ENCODE peak calls at places on chromosomes 13 and 19, in ten cellular contexts. A is ELF-1; I is fibroblast of lung; U is B cell; G is HEK293T; K is activated naive CD4-positive, alpha-beta T cell; P is Ammon's horn; S is esophagus squamous epithelium; R is AG04450; J is skeletal muscle cell. H is an unnamed sample.

GRCh38 chr13:73722120-73722519 is 412.1 kb downstream of the KLF12 start:
- DNase-seq in K (no peak), I (peak; percentile 86), J (peak; percentile 19), G (no peak), P (peak; percentile 21), R (peak; percentile 8), U (no peak), A (no peak), S (no peak), H (no peak)

GRCh38 chr13:36518707-36519106 is 86.4 kb downstream of the CCNA1 start:
- DNase-seq in I (no peak), G (no peak), R (no peak), A (no peak), J (no peak), K (no peak), P (no peak), S (no peak), U (no peak), H (no peak)

GRCh38 chr19:35429698-35430097 is 18.4 kb upstream of the FFAR2 start:
- DNase-seq in U (no peak), I (no peak), G (no peak), K (no peak), R (no peak), S (no peak), A (no peak), J (no peak), P (no peak), H (no peak)

GRCh38 chr19:52786078-52786463 is 520 bp downstream of the ZNF600 start:
- DNase-seq in R (no peak), U (peak; percentile 33), S (no peak), K (no peak), A (peak; percentile 42), I (no peak), P (no peak), J (no peak), G (no peak), H (no peak)

GRCh38 chr13:68185767-68186166 is 955.6 kb upstream of the PCDH9 start:
- DNase-seq in I (no peak), P (no peak), S (no peak), A (no peak), U (no peak), K (no peak), J (no peak), G (no peak), R (no peak), H (no peak)

GRCh38 chr19:35346193-35347052 is 1.3 kb upstream of the FFAR1 start:
- DNase-seq in J (no peak), U (peak; percentile 85), P (no peak), S (no peak), I (no peak), K (peak; percentile 52), R (no peak), A (no peak), G (no peak), H (no peak)

GRCh38 chr13:79767126-79767525 is 286.2 kb downstream of the NDFIP2 start:
- DNase-seq in P (no peak), R (no peak), K (no peak), S (no peak), I (peak; percentile 65), U (no peak), G (no peak), J (no peak), A (no peak), H (no peak)

GRCh38 chr13:19769854-19770253 is 12.9 kb downstream of the PSPC1 start:
- DNase-seq in I (no peak), J (no peak), R (no peak), K (no peak), G (no peak), U (no peak), P (no peak), A (no peak), S (no peak), H (no peak)

GRCh38 chr19:11028146-11028545 is 61.1 kb upstream of the LDLR start:
- DNase-seq in K (no peak), I (no peak), S (no peak), R (no peak), J (no peak), G (no peak), P (no peak), A (no peak), U (no peak), H (no peak)

GRCh38 chr13:42401376-42401775 is 129.4 kb downstream of the AKAP11 start:
- DNase-seq in K (no peak), J (no peak), G (no peak), R (no peak), S (no peak), I (no peak), P (no peak), U (no peak), A (no peak), H (no peak)

GRCh38 chr19:35266904-35267817 is 1.6 kb upstream of the USF2 start:
- DNase-seq in R (no peak), G (no peak), I (no peak), S (no peak), P (peak; percentile 54), J (no peak), U (peak; percentile 62), A (no peak), K (peak; percentile 40), H (no peak)

GRCh38 chr13:27208514-27208913 is 36.9 kb upstream of the USP12 start:
- DNase-seq in G (no peak), A (no peak), P (no peak), S (no peak), K (no peak), R (no peak), U (no peak), I (no peak), J (no peak), H (no peak)